ENCODE peak calls at places on chromosomes 4 and X, in eight cellular contexts. R is A549, I is heart left ventricle, P is IMR-90, V is stomach, L is HepG2, C is adrenal gland, O is upper lobe of left lung. B is an unnamed sample.

GRCh38 chrX:153954618-153955450 is 10.4 kb upstream of the RENBP start:
- DNase-seq in R (no peak), I (no peak), P (no peak), V (no peak), L (no peak), C (no peak), O (no peak), B (no peak)

GRCh38 chrX:11557120-11557519 is 108.6 kb downstream of the ARHGAP6 start:
- DNase-seq in R (peak; percentile 3), I (no peak), P (peak; percentile 72), V (no peak), L (no peak), C (no peak), O (no peak), B (no peak)

GRCh38 chr4:175091649-175092048 is 173.5 kb downstream of the ADAM29 start:
- DNase-seq in R (no peak), I (no peak), P (no peak), V (no peak), L (no peak), C (no peak), O (no peak), B (no peak)

GRCh38 chr4:70571772-70572171 is 20.3 kb upstream of the AMBN start:
- DNase-seq in R (no peak), I (no peak), P (no peak), V (no peak), L (no peak), C (no peak), O (no peak), B (no peak)

GRCh38 chr4:188113156-188113555 is 3.8 kb upstream of the TRIML2 start:
- DNase-seq in R (no peak), I (no peak), P (peak; percentile 28), V (no peak), L (no peak), C (no peak), O (no peak), B (no peak)

GRCh38 chrX:112630187-112630586 is 49.6 kb downstream of the LHFPL1 start:
- DNase-seq in R (no peak), I (no peak), P (no peak), V (no peak), L (no peak), C (peak; percentile 2), O (no peak), B (peak; percentile 13)

GRCh38 chrX:29699214-29699613 is 516.1 kb upstream of the MAGEB2 start:
- DNase-seq in R (no peak), I (no peak), P (peak; percentile 34), V (no peak), L (no peak), C (no peak), O (no peak), B (no peak)

GRCh38 chr4:176800891-176801534 is 8.3 kb upstream of the VEGFC start:
- DNase-seq in R (no peak), I (no peak), P (peak; percentile 72), V (no peak), L (no peak), C (no peak), O (no peak), B (no peak)

GRCh38 chr4:7151668-7152227 is 40.6 kb upstream of the SORCS2 start:
- DNase-seq in R (peak; percentile 27), I (no peak), P (no peak), V (no peak), L (no peak), C (no peak), O (no peak), B (no peak)

GRCh38 chrX:39836802-39837420 is 260.8 kb downstream of the BCOR start:
- DNase-seq in R (no peak), I (no peak), P (no peak), V (no peak), L (no peak), C (peak; percentile 52), O (no peak), B (no peak)

GRCh38 chr4:102625232-102625930 is 124.2 kb downstream of the NFKB1 start:
- DNase-seq in R (no peak), I (no peak), P (peak; percentile 54), V (peak; percentile 54), L (peak; percentile 59), C (peak; percentile 49), O (no peak), B (no peak)

GRCh38 chr4:8738471-8738931 is 133.1 kb downstream of the HMX1 start:
- DNase-seq in R (no peak), I (no peak), P (no peak), V (peak; percentile 16), L (no peak), C (no peak), O (peak; percentile 48), B (no peak)

GRCh38 chr4:139655116-139655515 is 10.5 kb upstream of the MGST2 start:
- DNase-seq in R (no peak), I (no peak), P (peak; percentile 48), V (no peak), L (peak; percentile 65), C (peak; percentile 24), O (no peak), B (peak; percentile 37)

GRCh38 chr4:26015133-26015651 is 101.2 kb downstream of the SMIM20 start:
- DNase-seq in R (no peak), I (peak; percentile 83), P (peak; percentile 97), V (peak; percentile 61), L (no peak), C (no peak), O (peak; percentile 36), B (no peak)

GRCh38 chr4:23956601-23957364 is 66.9 kb upstream of the PPARGC1A start:
- DNase-seq in R (no peak), I (no peak), P (peak; percentile 43), V (no peak), L (no peak), C (no peak), O (no peak), B (no peak)

GRCh38 chrX:15619053-15619772 is 18.5 kb upstream of the ACE2 start:
- DNase-seq in R (peak; percentile 1), I (no peak), P (peak; percentile 2), V (no peak), L (no peak), C (peak; percentile 45), O (no peak), B (no peak)

GRCh38 chr4:186169942-186170802 is 21.2 kb upstream of the CYP4V2 start:
- DNase-seq in R (no peak), I (no peak), P (no peak), V (no peak), L (peak; percentile 15), C (no peak), O (no peak), B (no peak)

GRCh38 chr4:176137626-176138025 is 57.8 kb downstream of the SPATA4 start:
- DNase-seq in R (no peak), I (no peak), P (peak; percentile 60), V (no peak), L (no peak), C (no peak), O (no peak), B (no peak)

GRCh38 chrX:30713061-30713525 is 59.9 kb downstream of the GK start:
- DNase-seq in R (peak; percentile 18), I (peak; percentile 40), P (peak; percentile 65), V (peak; percentile 46), L (peak; percentile 40), C (peak; percentile 59), O (no peak), B (peak; percentile 57)

GRCh38 chr4:94540476-94540875 is 88.7 kb downstream of the PDLIM5 start:
- DNase-seq in R (no peak), I (no peak), P (no peak), V (no peak), L (no peak), C (no peak), O (no peak), B (no peak)

GRCh38 chr4:94546949-94547348 is 95.2 kb downstream of the PDLIM5 start:
- DNase-seq in R (no peak), I (no peak), P (no peak), V (no peak), L (no peak), C (no peak), O (no peak), B (no peak)

GRCh38 chr4:94544811-94545210 is 93.1 kb downstream of the PDLIM5 start:
- DNase-seq in R (no peak), I (no peak), P (peak; percentile 30), V (no peak), L (peak; percentile 10), C (no peak), O (no peak), B (no peak)

GRCh38 chr4:94548571-94548970 is 96.8 kb downstream of the PDLIM5 start:
- DNase-seq in R (peak; percentile 9), I (peak; percentile 48), P (peak; percentile 82), V (no peak), L (peak; percentile 71), C (no peak), O (no peak), B (no peak)

GRCh38 chr4:94545296-94545695 is 93.6 kb downstream of the PDLIM5 start:
- DNase-seq in R (no peak), I (no peak), P (peak; percentile 63), V (no peak), L (peak; percentile 71), C (no peak), O (no peak), B (no peak)
- TF ChIP-seq POLR2A in R (no peak), I (no peak), P (no peak), V (no peak), L (no peak), C (no peak), O (no peak), B (no peak)

GRCh38 chr4:42638276-42638675 is 18.6 kb downstream of the ATP8A1 start:
- DNase-seq in R (no peak), I (no peak), P (no peak), V (no peak), L (no peak), C (no peak), O (no peak), B (no peak)
- H3K4me1 ChIP-seq in R (no peaks in the 10 kb centered on the region), I (peaks cover 28% of the 10 kb centered on the region), P (no peaks in the 10 kb centered on the region), V (no peaks in the 10 kb centered on the region), L (no peaks in the 10 kb centered on the region), C (no peaks in the 10 kb centered on the region), O (peaks cover 30% of the 10 kb centered on the region), B (no peaks in the 10 kb centered on the region)

DNA sequence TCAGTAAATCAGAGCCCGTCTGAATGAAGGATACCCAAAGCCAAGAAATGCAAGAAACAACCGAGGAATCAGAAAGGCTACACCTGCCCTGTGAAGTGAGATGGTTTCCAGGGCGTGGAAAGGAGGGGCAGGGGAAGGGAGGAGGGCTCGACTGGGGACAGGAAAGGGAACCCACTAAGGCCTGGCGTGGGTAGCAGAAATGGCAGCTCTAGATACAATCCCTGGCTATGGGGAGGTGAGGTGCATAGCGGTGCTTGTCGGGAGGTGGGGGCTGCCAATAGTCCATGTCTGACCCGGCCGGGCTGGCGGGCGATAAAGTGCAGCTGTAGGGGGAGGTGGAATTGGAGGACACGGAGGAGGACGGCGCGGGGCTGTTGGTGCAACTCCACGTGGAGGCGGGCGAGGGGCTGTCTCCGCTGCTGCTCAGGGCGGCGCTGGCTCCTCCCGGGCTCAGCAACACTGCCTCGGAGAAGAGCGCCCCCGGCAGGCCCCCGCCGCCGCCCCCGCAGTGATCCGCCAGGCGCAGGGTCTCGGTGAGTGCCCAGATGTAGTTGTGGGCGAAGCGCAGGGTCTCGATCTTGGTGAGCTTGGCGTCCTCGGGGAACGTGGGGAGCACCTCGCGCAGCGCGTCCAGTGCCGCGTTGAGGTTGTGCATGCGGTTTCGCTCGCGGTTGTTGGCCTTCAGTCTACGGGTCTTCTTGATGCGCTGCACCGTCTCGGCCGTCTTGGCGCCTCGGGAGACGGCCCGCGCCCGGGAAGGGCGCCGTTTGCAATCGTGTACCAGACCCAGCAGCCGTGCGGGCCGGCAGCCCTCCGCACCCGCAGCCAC is 1.3 kb downstream of the NEUROG2 start:
- DNase-seq in R (no peak), I (no peak), P (no peak), V (no peak), L (no peak), C (no peak), O (peak; percentile 86), B (no peak)
- TF ChIP-seq POLR2A in R (no peak), I (no peak), P (no peak), V (no peak), L (no peak), C (no peak), O (no peak), B (no peak)

GRCh38 chr4:68344049-68344448 is 5.8 kb downstream of the YTHDC1 start:
- DNase-seq in R (no peak), I (no peak), P (no peak), V (no peak), L (no peak), C (no peak), O (no peak), B (no peak)
- H3K4me1 ChIP-seq in R (peaks cover 76% of the 10 kb centered on the region), I (peaks cover 91% of the 10 kb centered on the region), P (peaks cover 7% of the 10 kb centered on the region), V (peaks cover 63% of the 10 kb centered on the region), L (peaks cover 42% of the 10 kb centered on the region), C (peaks cover 26% of the 10 kb centered on the region), O (peaks cover 79% of the 10 kb centered on the region), B (peaks cover 24% of the 10 kb centered on the region)

B was measured in testis.